ENCODE peak calls at places on chromosomes 11 and 22, in seven cellular contexts. J is HCT116, A is SK-N-SH, P is HepG2, O is H1, G is K562, U is GM12878. C is an unnamed sample.

GRCh38 chr11:108009497-108010360 is 1.0 kb downstream of the CUL5 start:
- DNase-seq in P (peak; percentile 16), J (no peak), G (peak; percentile 23), O (no peak), U (no peak), A (peak; percentile 19), C (no peak)

GRCh38 chr11:9733212-9733611 is 69.3 kb downstream of the SWAP70 start:
- DNase-seq in O (no peak), J (no peak), A (no peak), U (no peak), P (no peak), G (no peak), C (no peak)

GRCh38 chr22:22578702-22579424 is 19.8 kb upstream of the PRAME start:
- DNase-seq in G (peak; percentile 81), J (no peak), O (no peak), P (no peak), U (no peak), A (no peak), C (no peak)

GRCh38 chr11:32213223-32213622 is 122.3 kb downstream of the RCN1 start:
- DNase-seq in A (no peak), O (no peak), P (no peak), J (no peak), U (no peak), G (no peak), C (no peak)

GRCh38 chr22:22037229-22037628 is 54.6 kb upstream of the TOP3B start:
- DNase-seq in P (no peak), O (no peak), G (no peak), U (no peak), J (no peak), A (no peak), C (no peak)

GRCh38 chr11:28139848-28140415 is 31.7 kb downstream of the METTL15 start:
- DNase-seq in G (no peak), A (no peak), P (no peak), U (no peak), O (no peak), J (no peak), C (no peak)

GRCh38 chr11:47587733-47588326 is 1.4 kb downstream of the FAM180B start:
- DNase-seq in J (no peak), O (no peak), P (no peak), U (no peak), A (no peak), G (no peak), C (no peak)

GRCh38 chr11:12139144-12139881 is 28.9 kb downstream of the MICAL2 start:
- DNase-seq in U (no peak), O (no peak), J (no peak), P (no peak), A (no peak), G (no peak), C (no peak)

GRCh38 chr11:73399159-73400090 is 23.2 kb downstream of the RELT start:
- DNase-seq in O (no peak), U (no peak), G (no peak), A (no peak), J (no peak), P (no peak), C (no peak)

GRCh38 chr11:72483412-72484186 is 49.3 kb upstream of the CLPB start:
- DNase-seq in G (no peak), J (no peak), P (peak; percentile 23), A (no peak), U (no peak), O (no peak), C (no peak)

GRCh38 chr11:64444838-64445441 is 86.0 kb downstream of the RPS6KA4 start:
- DNase-seq in O (no peak), G (peak; percentile 56), A (peak; percentile 38), P (no peak), J (peak; percentile 16), U (no peak), C (peak; percentile 87)

GRCh38 chr11:13463779-13464290 is 813 bp upstream of the BTBD10 start:
- DNase-seq in O (no peak), P (no peak), U (no peak), J (no peak), A (no peak), G (no peak), C (no peak)

GRCh38 chr11:48028909-48029685 is 48.7 kb downstream of the PTPRJ start:
- DNase-seq in O (no peak), A (no peak), J (no peak), G (no peak), U (no peak), P (no peak), C (no peak)

GRCh38 chr22:46758098-46758497 is 4.4 kb upstream of the TBC1D22A start:
- DNase-seq in O (no peak), G (no peak), P (no peak), J (no peak), A (no peak), U (no peak), C (no peak)

GRCh38 chr22:46757104-46757503 is 5.3 kb upstream of the TBC1D22A start:
- DNase-seq in G (no peak), J (no peak), O (no peak), A (no peak), U (no peak), P (no peak), C (no peak)

GRCh38 chr22:46756097-46756496 is 6.4 kb upstream of the TBC1D22A start:
- DNase-seq in G (no peak), U (no peak), P (no peak), J (no peak), A (no peak), O (no peak), C (no peak)

GRCh38 chr22:46761017-46761416 is 1.4 kb upstream of the TBC1D22A start:
- DNase-seq in J (no peak), P (no peak), U (no peak), G (no peak), O (no peak), A (peak; percentile 4), C (no peak)

GRCh38 chr22:46758867-46759290 is 3.6 kb upstream of the TBC1D22A start:
- DNase-seq in O (peak; percentile 61), P (peak; percentile 91), G (peak; percentile 23), U (no peak), A (peak; percentile 50), J (peak; percentile 62), C (peak; percentile 74)
- TF ChIP-seq JUND in O (no peak), P (no peak), G (no peak), U (no peak), A (no peak), J (no peak), C (no peak)

DNA sequence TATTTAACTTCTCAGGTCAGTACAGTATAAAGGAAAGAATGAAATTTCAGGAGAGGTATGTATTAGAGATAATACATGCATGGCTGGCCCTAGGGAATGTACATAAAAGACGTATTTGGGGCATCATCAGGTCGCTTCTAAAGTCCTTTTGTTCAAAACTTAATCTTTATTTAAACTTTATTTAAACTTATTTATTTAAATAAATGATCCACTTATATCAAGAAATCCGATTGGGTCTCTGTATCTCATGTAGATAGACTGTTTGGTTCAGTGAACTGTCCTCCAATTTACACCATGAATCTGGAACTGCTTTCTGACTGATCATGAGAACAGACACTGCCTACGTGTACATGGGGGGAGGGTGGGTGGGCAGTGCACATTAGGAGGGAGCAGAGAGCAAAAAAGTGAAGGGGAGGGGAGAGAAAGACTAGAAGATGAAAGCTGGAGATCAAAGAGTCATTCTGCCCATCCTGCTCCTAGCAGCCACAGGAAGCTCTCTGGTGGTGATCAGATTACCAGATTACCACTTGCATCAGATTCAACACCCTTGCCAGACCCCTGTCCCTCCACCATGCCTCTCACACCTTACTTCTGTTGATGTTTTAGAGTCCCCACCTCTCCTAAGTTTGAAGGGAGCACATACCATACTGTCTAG is 92.1 kb upstream of the MTMR2 start:
- DNase-seq in O (no peak), A (peak; percentile 46), U (no peak), P (peak; percentile 98), G (no peak), J (no peak), C (no peak)
- TF ChIP-seq JUND in O (no peak), A (no peak), U (no peak), P (no peak), G (no peak), J (no peak), C (no peak)

DNA sequence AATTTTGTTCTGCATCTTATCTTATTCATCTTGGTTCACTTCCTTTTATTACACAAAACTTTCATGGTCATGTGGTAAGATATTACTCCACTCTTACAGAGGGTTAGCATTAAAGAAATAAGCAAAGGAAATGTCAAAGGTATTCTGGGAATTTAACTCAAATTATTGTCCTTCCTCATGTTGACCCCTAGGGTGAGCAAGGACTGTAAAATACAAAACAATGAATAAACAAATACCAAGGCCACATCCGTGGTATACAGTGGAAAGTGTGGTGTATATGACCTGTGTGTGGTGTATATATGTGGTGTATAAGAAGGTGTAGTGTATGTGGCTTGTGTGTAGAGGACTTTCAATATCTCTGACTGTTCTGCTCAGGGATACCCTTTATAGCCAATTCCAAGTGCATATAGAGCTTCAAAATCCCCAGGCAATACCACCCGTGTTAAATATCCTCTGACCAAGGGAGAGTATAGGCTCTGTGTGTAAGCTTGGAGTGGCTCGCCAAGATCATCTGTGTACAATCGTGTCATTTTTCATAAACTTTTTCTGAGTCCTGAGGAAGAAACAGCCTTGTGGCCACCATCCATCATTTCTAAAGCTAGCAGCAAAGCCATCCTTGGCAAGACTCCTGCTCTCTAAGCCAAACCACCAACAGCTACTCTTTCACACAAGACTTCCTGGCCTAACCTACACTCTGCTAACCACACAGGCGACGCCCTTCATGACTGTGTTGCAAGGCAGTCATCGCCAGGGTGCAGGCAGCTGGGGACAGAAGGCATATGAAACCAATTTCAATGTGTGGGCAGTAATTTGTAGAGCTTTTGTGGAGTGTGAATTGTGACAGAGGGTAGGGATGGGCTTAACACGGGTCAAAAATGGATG is 548.0 kb downstream of the ETS1 start:
- DNase-seq in G (no peak), A (no peak), U (no peak), J (no peak), P (no peak), O (no peak), C (no peak)
- TF ChIP-seq JUND in G (no peak), A (peak; percentile 57), U (no peak), J (no peak), P (no peak), O (no peak), C (no peak)

DNA sequence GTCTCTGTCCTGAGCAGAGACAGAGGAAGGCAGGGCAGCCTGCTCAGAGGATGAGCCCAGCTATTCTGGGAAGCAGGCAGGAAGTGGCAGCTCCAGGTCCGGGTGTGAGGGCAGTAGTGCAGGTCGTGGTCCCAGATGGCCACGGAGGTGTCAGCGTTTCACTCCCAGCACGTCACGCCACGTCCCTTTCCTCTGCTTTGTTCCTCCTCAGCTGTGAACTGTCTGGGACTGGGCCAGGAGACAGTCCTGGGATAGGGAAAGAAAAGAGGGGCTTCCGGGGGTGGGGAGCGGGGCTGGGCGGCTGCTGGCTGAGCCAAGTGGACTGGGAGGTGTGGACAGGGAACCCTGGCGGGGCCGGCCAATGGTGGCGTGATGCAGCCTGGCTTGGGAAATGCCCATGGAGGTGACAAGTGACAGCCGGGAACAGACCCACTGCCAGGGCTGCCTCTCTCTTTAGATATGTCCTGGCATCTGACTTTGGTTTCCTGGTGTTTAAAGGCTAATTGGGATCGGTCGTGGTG is 64.7 kb downstream of the KCNQ1 start:
- DNase-seq in A (peak; percentile 21), G (peak; percentile 4), U (no peak), P (no peak), J (no peak), O (no peak), C (no peak)
- TF ChIP-seq JUND in A (no peak), G (no peak), U (no peak), P (no peak), J (no peak), O (no peak), C (no peak)

GRCh38 chr11:120547871-120548681 is 36.5 kb downstream of the GRIK4 start:
- DNase-seq in P (peak; percentile 91), O (no peak), U (no peak), J (peak; percentile 75), A (peak; percentile 90), G (no peak), C (peak; percentile 89)
- TF ChIP-seq JUND in P (peak; percentile 90), O (no peak), U (no peak), J (peak; percentile 91), A (peak; percentile 88), G (no peak), C (no peak)

C was measured in T47D.